ENCODE peak calls at places on chromosome 1, in four cellular contexts. F, U, E and M are unnamed samples.

GRCh38 chr1:6601865-6602668 is 602 bp downstream of the KLHL21 start:
- DNase-seq in F (peak; percentile 67), E (peak; percentile 60), U (no peak), M (no peak)

GRCh38 chr1:151989131-151989868 is 4.4 kb downstream of the S100A10 start:
- DNase-seq in U (no peak), E (no peak), F (no peak), M (no peak)

GRCh38 chr1:230797376-230798186 is 50.4 kb downstream of the CAPN9 start:
- DNase-seq in U (peak; percentile 62), E (peak; percentile 74), F (peak; percentile 55), M (no peak)

GRCh38 chr1:12088607-12089006 is 25.5 kb downstream of the TNFRSF8 start:
- DNase-seq in U (no peak), E (no peak), F (no peak), M (no peak)

GRCh38 chr1:32351859-32352745 is 10.2 kb downstream of the FAM229A start:
- DNase-seq in F (peak; percentile 70), U (peak; percentile 40), E (peak; percentile 73), M (no peak)

GRCh38 chr1:92211166-92211565 is 6.5 kb upstream of the C1orf146 start:
- DNase-seq in U (no peak), F (no peak), E (no peak), M (no peak)

GRCh38 chr1:238664139-238664538 is 722.2 kb upstream of the CHRM3 start:
- DNase-seq in E (no peak), U (no peak), F (no peak), M (no peak)

GRCh38 chr1:231315887-231316286 is 21.8 kb downstream of the EXOC8 start:
- DNase-seq in F (peak; percentile 66), U (peak; percentile 51), E (peak; percentile 81), M (peak; percentile 41)

GRCh38 chr1:167627865-167628641 is 2.0 kb upstream of the RCSD1 start:
- DNase-seq in U (peak; percentile 48), F (no peak), E (peak; percentile 98), M (peak; percentile 56)

GRCh38 chr1:21313146-21313885 is 23.1 kb upstream of the ECE1 start:
- DNase-seq in U (no peak), F (peak; percentile 92), E (no peak), M (no peak)

GRCh38 chr1:53332833-53333232 is 5.0 kb upstream of the LRP8 start:
- DNase-seq in E (no peak), U (no peak), F (no peak), M (no peak)

GRCh38 chr1:30798389-30798951 is 40.9 kb upstream of the LAPTM5 start:
- DNase-seq in E (no peak), U (no peak), F (peak; percentile 55), M (no peak)

GRCh38 chr1:109228167-109228566 is 14.4 kb downstream of the SARS1 start:
- DNase-seq in U (no peak), E (no peak), F (no peak), M (no peak)

GRCh38 chr1:235950318-235950717 is 83.6 kb upstream of the LYST start:
- DNase-seq in U (no peak), F (no peak), E (no peak), M (no peak)
- TF ChIP-seq TAF1 in U (no peak), F (no peak), E (no peak), M (no peak)

GRCh38 chr1:221630236-221630635 is 111.7 kb downstream of the DUSP10 start:
- DNase-seq in U (no peak), E (no peak), F (no peak), M (no peak)
- TF ChIP-seq TAF1 in U (no peak), E (no peak), F (no peak), M (no peak)

DNA sequence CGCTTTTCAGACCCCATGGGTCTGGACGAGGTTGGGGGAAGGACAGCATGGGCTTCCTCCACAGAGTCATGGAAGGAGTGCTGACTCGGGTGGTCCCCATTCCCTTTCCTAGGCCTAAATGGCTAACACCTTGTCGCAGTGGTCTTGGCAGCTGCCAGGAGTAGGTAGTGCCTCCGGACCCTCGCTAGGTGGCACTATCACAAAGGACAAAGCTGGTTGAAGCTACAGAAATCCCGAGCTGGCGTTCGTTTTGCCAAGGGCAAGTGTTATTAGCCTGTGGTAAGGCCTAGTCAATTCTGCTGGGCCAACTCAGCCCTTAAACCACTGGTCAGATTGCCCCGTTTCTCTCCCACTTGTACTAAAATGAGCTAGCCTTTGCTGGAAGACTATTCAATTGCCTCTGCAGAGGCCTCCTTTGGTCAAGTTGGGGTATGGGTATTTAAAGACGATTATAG is 1.1 kb upstream of the UBE2Q1 start:
- DNase-seq in E (peak; percentile 92), F (peak; percentile 81), U (peak; percentile 85), M (peak; percentile 57)
- TF ChIP-seq TAF1 in E (no peak), F (no peak), U (no peak), M (no peak)

DNA sequence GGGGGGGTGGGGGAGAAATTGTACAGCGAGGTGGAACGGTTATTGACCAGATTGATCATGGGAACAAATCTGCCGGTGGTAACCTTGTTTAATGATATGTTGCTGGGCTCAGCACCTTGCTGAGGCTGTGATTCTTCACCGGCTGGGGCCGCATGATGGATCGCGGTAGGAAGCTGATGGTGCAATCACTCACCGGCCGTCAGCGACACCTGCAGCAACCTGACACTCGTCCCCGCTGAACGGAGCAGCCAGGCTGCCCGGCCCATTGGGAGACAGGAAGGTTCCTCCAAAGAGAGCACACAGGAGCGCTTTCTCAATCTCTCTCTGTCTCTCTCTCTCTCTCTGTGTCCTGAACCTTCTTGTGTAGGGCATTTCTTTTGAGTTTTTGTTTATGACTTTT is 128.5 kb upstream of the RRP15 start:
- DNase-seq in U (no peak), F (no peak), E (no peak), M (no peak)
- TF ChIP-seq TAF1 in U (no peak), F (no peak), E (no peak), M (no peak)

DNA sequence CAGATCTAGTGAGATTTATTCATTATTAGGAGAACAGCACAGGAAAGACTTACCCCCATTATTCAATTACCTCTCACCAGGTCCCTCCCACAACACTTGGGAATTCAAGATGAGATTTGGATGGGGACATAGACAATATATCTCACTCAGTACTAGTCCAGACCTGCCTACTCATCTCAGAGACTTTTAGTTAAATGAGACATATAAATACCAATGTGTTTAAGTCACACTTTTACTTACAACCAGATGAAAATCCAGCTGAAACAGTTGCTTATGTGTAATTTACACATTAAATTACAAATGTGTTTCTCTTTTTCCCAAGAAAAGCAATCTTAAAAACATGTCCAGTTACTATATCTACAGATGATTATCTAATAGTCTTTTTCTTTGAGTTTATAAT is 1145.6 kb downstream of the KCNT2 start:
- DNase-seq in F (no peak), E (no peak), U (no peak), M (no peak)
- TF ChIP-seq TAF1 in F (no peak), E (no peak), U (no peak), M (no peak)

GRCh38 chr1:203153989-203154821 is 21.4 kb downstream of the MYBPH start:
- DNase-seq in F (peak; percentile 55), U (no peak), E (no peak), M (no peak)
- TF ChIP-seq TAF1 in F (no peak), U (no peak), E (no peak), M (no peak)

GRCh38 chr1:28091043-28091781 is 2.8 kb upstream of the EYA3 start:
- DNase-seq in E (peak; percentile 88), U (peak; percentile 61), F (peak; percentile 54), M (no peak)
- TF ChIP-seq TAF1 in E (no peak), U (no peak), F (no peak), M (no peak)